ENCODE peak calls at places on chromosomes 4 and X, in nine cellular contexts. E is activated T-cell treated with anti-CD3 and anti-CD28 coated beads, Interleukin-2, amount 50 U/mL, for 1 hour; N is AG20443; X is cardiac fibroblast; D is Daoy; P is NB4; Z is foreskin fibroblast; F is substantia nigra; L is nephron progenitor cell. C is an unnamed sample.

GRCh38 chrX:124001581-124001980 is 40.1 kb downstream of the STAG2 start:
- DNase-seq in E (no peak), F (no peak), N (no peak), D (no peak), Z (no peak), P (no peak), X (no peak), L (no peak), C (no peak)

GRCh38 chr4:73208376-73208775 is 50.2 kb downstream of the ANKRD17 start:
- DNase-seq in Z (peak), L (no peak), X (peak), D (no peak), N (peak), P (no peak), F (no peak), E (no peak), C (peak)

GRCh38 chrX:29841750-29842149 is 373.6 kb upstream of the MAGEB2 start:
- DNase-seq in F (no peak), X (peak), E (no peak), P (peak), Z (peak), D (peak), N (no peak), L (no peak), C (peak)

GRCh38 chrX:73267206-73267605 is 52.6 kb upstream of the NAP1L2 start:
- DNase-seq in L (no peak), D (no peak), Z (no peak), E (no peak), P (no peak), X (no peak), F (no peak), N (no peak), C (no peak)

GRCh38 chr4:70591955-70592582 is at the start of gene AMBN:
- DNase-seq in D (no peak), X (no peak), Z (no peak), F (no peak), E (no peak), N (no peak), L (no peak), P (no peak), C (no peak)

GRCh38 chr4:157045507-157046127 is 30.3 kb upstream of the GLRB start:
- DNase-seq in F (no peak), L (peak), X (peak), Z (peak), N (peak), P (peak), D (peak), E (no peak), C (peak)

GRCh38 chr4:885353-885752 is 46.8 kb downstream of the GAK start:
- DNase-seq in D (no peak), Z (no peak), E (no peak), X (no peak), P (no peak), L (no peak), N (no peak), F (no peak), C (no peak)

GRCh38 chr4:132587626-132588025 is 561.5 kb upstream of the PCDH10 start:
- DNase-seq in P (no peak), D (no peak), Z (no peak), F (no peak), N (no peak), L (no peak), X (peak), E (no peak), C (no peak)

GRCh38 chr4:2671267-2671895 is 84.8 kb downstream of the TNIP2 start:
- DNase-seq in N (no peak), E (no peak), P (no peak), D (no peak), Z (no peak), L (peak), X (no peak), F (no peak), C (no peak)

GRCh38 chr4:99405433-99406115 is 29.6 kb downstream of the ADH7 start:
- DNase-seq in F (no peak), L (peak), E (peak), Z (peak), N (peak), D (peak), P (peak), X (peak), C (peak)

GRCh38 chrX:129779747-129780146 is at the start of gene SASH3:
- DNase-seq in L (no peak), P (peak), F (no peak), E (peak), X (no peak), D (no peak), N (no peak), Z (no peak), C (no peak)

GRCh38 chr4:24912252-24913098 is at the start of gene CCDC149:
- DNase-seq in N (peak), X (peak), E (no peak), F (peak), D (peak), P (no peak), Z (peak), L (peak), C (peak)

GRCh38 chr4:173076903-173077629 is 91.5 kb upstream of the GALNT7 start:
- DNase-seq in N (no peak), D (no peak), P (no peak), Z (peak), L (no peak), X (peak), F (no peak), E (no peak), C (no peak)